ENCODE peak calls at places on chromosome 13, in eight cellular contexts. D is CD8-positive, alpha-beta T cell; Y is A549; K is fibroblast of lung; I is cardiac muscle cell; J is gastrocnemius medialis; Q is GM12878; U is neural progenitor cell. W is an unnamed sample.
A peak's percentile ranks its signal among the peaks of the same experiment; 100 is the strongest.

GRCh38 chr13:77207943-77208342 is 119.0 kb downstream of the MYCBP2 start:
- DNase-seq in D (no peak), Y (no peak), K (peak; percentile 79), I (no peak), J (no peak), Q (no peak), U (no peak), W (no peak)

GRCh38 chr13:39641645-39642044 is 13.8 kb upstream of the COG6 start:
- DNase-seq in D (no peak), Y (no peak), K (no peak), I (no peak), J (no peak), Q (no peak), U (no peak), W (no peak)

GRCh38 chr13:36341718-36342117 is 4.5 kb downstream of the SPART start:
- DNase-seq in D (no peak), Y (no peak), K (peak; percentile 33), I (no peak), J (no peak), Q (no peak), U (no peak), W (no peak)

GRCh38 chr13:61908906-61909305 is 493.3 kb upstream of the PCDH20 start:
- DNase-seq in D (no peak), Y (no peak), K (no peak), I (no peak), J (no peak), Q (no peak), U (no peak), W (no peak)

GRCh38 chr13:74129500-74130144 is 4.6 kb downstream of the KLF12 start:
- DNase-seq in D (peak; percentile 55), Y (no peak), K (peak; percentile 67), I (no peak), J (no peak), Q (no peak), U (no peak), W (no peak)

GRCh38 chr13:73057284-73058025 is 1.4 kb upstream of the KLF5 start:
- DNase-seq in D (no peak), Y (no peak), K (no peak), I (no peak), J (no peak), Q (no peak), U (no peak), W (no peak)

GRCh38 chr13:21657538-21657937 is 13.3 kb upstream of the FGF9 start:
- DNase-seq in D (no peak), Y (no peak), K (peak; percentile 74), I (no peak), J (no peak), Q (no peak), U (no peak), W (no peak)

GRCh38 chr13:80463673-80464352 is 122.9 kb upstream of the SPRY2 start:
- DNase-seq in D (no peak), Y (no peak), K (peak; percentile 65), I (peak; percentile 5), J (no peak), Q (no peak), U (no peak), W (no peak)

GRCh38 chr13:46830405-46831005 is 33.5 kb upstream of the ESD start:
- DNase-seq in D (no peak), Y (no peak), K (no peak), I (no peak), J (no peak), Q (no peak), U (no peak), W (no peak)

GRCh38 chr13:47294691-47295090 is 397.8 kb upstream of the HTR2A start:
- DNase-seq in D (no peak), Y (no peak), K (no peak), I (no peak), J (no peak), Q (no peak), U (no peak), W (no peak)

GRCh38 chr13:35940734-35941133 is 190.4 kb downstream of the DCLK1 start:
- DNase-seq in D (no peak), Y (no peak), K (no peak), I (no peak), J (no peak), Q (no peak), U (no peak), W (no peak)

GRCh38 chr13:26710166-26710565 is 50.4 kb downstream of the GPR12 start:
- DNase-seq in D (no peak), Y (no peak), K (no peak), I (no peak), J (no peak), Q (no peak), U (no peak), W (no peak)

GRCh38 chr13:112252744-112253590 is 123.2 kb upstream of the SPACA7 start:
- DNase-seq in D (peak; percentile 36), Y (no peak), K (no peak), I (no peak), J (no peak), Q (no peak), U (no peak), W (no peak)

DNA sequence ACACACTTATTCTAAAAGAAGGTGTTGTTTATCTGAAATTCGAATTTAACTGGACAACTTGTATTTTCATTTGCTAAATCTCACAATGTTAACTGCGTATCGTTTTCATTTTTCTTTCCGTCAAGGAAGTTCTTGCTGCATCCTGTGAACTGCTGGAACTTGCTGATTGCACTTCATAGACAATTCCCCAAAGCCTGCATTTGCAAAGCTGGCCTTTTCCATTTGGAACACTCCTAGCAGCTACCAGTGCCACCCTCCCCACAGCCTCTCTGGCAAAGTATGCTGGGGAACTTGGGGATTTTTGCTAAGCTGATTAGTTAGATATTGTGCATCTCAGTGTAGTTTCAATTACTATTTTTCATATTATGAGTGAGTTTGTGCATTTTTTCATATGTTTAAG is 20.4 kb upstream of the ARGLU1 start:
- DNase-seq in D (no peak), Y (no peak), K (no peak), I (no peak), J (no peak), Q (no peak), U (no peak), W (no peak)
- H3K27ac ChIP-seq in D (no peak overlapping the region), Y (no peak overlapping the region), K (no peak overlapping the region), I (no peak overlapping the region), J (peak overlapping the region; percentile 33), Q (no peak overlapping the region), U (no peak overlapping the region), W (no peak overlapping the region)

GRCh38 chr13:83167203-83167602 is 715.1 kb downstream of the SLITRK1 start:
- DNase-seq in D (no peak), Y (no peak), K (no peak), I (no peak), J (no peak), Q (no peak), U (no peak), W (no peak)

GRCh38 chr13:83162493-83162892 is 719.8 kb downstream of the SLITRK1 start:
- DNase-seq in D (no peak), Y (peak; percentile 21), K (peak; percentile 17), I (peak; percentile 44), J (no peak), Q (no peak), U (peak; percentile 24), W (no peak)
- H3K4me3 ChIP-seq in D (no peak overlapping the region), Y (no peak overlapping the region), K (no peak overlapping the region), I (no peak overlapping the region), J (no peak overlapping the region), Q (no peak overlapping the region), U (no peak overlapping the region), W (no peak overlapping the region)

GRCh38 chr13:94548382-94549240 is 47.3 kb downstream of the TGDS start:
- DNase-seq in D (no peak), Y (peak; percentile 67), K (peak; percentile 57), I (peak; percentile 61), J (peak; percentile 41), Q (peak; percentile 8), U (peak; percentile 82), W (peak; percentile 77)
- TF ChIP-seq CTCF in D (no peak), Y (peak; percentile 23), K (no peak), I (peak; percentile 16), J (no peak), Q (peak; percentile 25), U (peak; percentile 41), W (no peak)

GRCh38 chr13:23670793-23671192 is 100.6 kb downstream of the TNFRSF19 start:
- DNase-seq in D (no peak), Y (no peak), K (no peak), I (no peak), J (no peak), Q (no peak), U (no peak), W (no peak)

GRCh38 chr13:23673354-23673753 is 103.1 kb downstream of the TNFRSF19 start:
- DNase-seq in D (no peak), Y (no peak), K (peak; percentile 99), I (no peak), J (peak; percentile 39), Q (no peak), U (no peak), W (no peak)

GRCh38 chr13:23671367-23671766 is 101.2 kb downstream of the TNFRSF19 start:
- DNase-seq in D (no peak), Y (no peak), K (peak; percentile 63), I (no peak), J (no peak), Q (no peak), U (no peak), W (no peak)

GRCh38 chr13:23672616-23673015 is 102.4 kb downstream of the TNFRSF19 start:
- DNase-seq in D (no peak), Y (no peak), K (peak; percentile 80), I (no peak), J (no peak), Q (no peak), U (no peak), W (no peak)

DNA sequence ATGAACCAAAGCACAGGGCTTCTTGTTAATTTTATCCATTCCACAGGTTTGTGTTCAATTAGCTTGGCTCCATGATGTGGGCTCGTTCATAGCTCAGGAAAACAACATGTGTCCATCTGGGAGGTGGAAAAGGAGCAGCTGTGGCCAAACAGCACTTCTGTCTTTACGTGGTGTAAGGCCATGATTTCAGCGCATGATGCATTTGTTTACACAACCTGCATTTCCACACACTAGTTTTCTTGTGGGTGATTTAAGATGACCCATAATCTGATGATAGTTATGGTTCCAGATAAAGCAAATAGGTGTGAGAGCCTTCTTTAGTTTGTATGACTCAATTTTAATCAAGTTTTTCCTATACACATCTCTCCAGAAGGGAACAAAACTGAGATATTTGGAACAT is 101.7 kb downstream of the TNFRSF19 start:
- DNase-seq in D (no peak), Y (no peak), K (peak; percentile 93), I (no peak), J (no peak), Q (no peak), U (no peak), W (no peak)
- H3K27ac ChIP-seq in D (no peak overlapping the region), Y (no peak overlapping the region), K (peak overlapping the region; percentile 83), I (no peak overlapping the region), J (no peak overlapping the region), Q (no peak overlapping the region), U (no peak overlapping the region), W (no peak overlapping the region)

DNA sequence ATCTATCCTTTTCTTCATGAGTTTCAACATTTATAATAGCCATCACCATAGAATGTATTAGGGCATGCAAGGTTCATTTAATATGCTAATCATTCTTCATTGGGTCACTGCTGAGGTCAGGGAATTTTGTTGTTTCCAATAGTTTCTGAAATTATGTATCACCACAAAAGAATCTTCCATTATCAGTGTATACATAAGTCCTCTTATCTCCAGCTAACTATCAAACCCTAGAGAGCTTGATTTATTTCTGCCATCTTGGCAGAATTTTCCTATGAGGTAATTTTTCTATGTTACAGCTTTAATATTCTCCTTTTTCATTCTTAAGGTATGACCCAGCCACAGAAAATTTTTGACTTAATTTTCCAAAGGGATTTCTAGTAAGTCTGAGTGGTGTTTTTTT is 415.0 kb upstream of the SLITRK1 start:
- DNase-seq in D (no peak), Y (no peak), K (no peak), I (no peak), J (no peak), Q (no peak), U (no peak), W (no peak)
- H3K4me3 ChIP-seq in D (no peak overlapping the region), Y (no peak overlapping the region), K (no peak overlapping the region), I (no peak overlapping the region), J (no peak overlapping the region), Q (no peak overlapping the region), U (no peak overlapping the region), W (no peak overlapping the region)

W was measured in coronary artery.